ENCODE peak calls at places on chromosomes 1 and 21, in four cellular contexts. K is GM12865, S is tibial nerve, J is GM20000. H is an unnamed sample.

GRCh38 chr1:183548136-183548535 is 42.1 kb downstream of the NCF2 start:
- DNase-seq in K (no peak), J (no peak), S (no peak), H (no peak)

GRCh38 chr1:114756009-114756892 is 1.5 kb downstream of the CSDE1 start:
- DNase-seq in K (peak; percentile 79), J (peak; percentile 44), S (no peak), H (peak; percentile 59)

GRCh38 chr1:60386259-60386658 is 312.7 kb upstream of the C1orf87 start:
- DNase-seq in S (no peak), J (no peak), K (no peak), H (no peak)

GRCh38 chr21:31470896-31471694 is 127.0 kb upstream of the TIAM1 start:
- DNase-seq in S (no peak), J (no peak), K (no peak), H (no peak)

GRCh38 chr1:167121375-167122120 is 27.7 kb downstream of the STYXL2 start:
- DNase-seq in K (no peak), S (no peak), J (no peak), H (no peak)

GRCh38 chr1:56644941-56645662 is at the start of gene PRKAA2:
- DNase-seq in K (peak; percentile 4), J (peak; percentile 44), S (peak; percentile 7), H (peak; percentile 54)

GRCh38 chr1:78005755-78006154 is 1.0 kb downstream of the DNAJB4 start:
- DNase-seq in J (no peak), K (peak; percentile 29), S (peak; percentile 48), H (no peak)

GRCh38 chr1:94579876-94580294 is 38.3 kb upstream of the F3 start:
- DNase-seq in K (no peak), J (no peak), S (no peak), H (no peak)

GRCh38 chr1:52798331-52798730 is 44.2 kb upstream of the ZYG11A start:
- DNase-seq in K (no peak), J (no peak), S (no peak), H (no peak)

GRCh38 chr1:76625887-76626286 is 241.4 kb upstream of the ST6GALNAC5 start:
- DNase-seq in J (no peak), S (no peak), K (no peak), H (no peak)

GRCh38 chr1:76622774-76623173 is 244.5 kb upstream of the ST6GALNAC5 start:
- DNase-seq in S (no peak), K (no peak), J (no peak), H (no peak)

DNA sequence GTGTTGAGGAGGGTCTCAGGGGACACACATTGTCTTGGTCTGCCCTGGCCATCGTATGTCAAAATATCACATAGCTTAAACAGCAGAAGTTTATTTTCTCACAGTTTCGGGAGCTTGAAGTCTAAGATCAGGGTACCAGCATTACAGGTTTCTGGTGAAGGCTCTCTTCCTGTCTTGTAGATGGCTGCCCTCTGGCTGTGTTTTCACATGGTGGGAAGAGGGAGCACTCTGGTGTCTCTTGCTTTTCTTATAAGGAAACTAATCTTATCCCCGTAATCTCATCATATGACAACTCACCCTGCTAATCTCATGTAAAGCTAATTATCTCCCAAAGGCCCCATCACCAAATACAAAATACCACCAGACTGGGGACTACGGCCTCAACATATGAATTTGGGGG is 246.9 kb upstream of the ST6GALNAC5 start:
- DNase-seq in J (no peak), K (no peak), S (no peak), H (no peak)
- TF ChIP-seq CTCF in J (no peak), K (no peak), S (no peak), H (no peak)

GRCh38 chr1:160877221-160877620 is 7.8 kb downstream of the ITLN1 start:
- DNase-seq in K (peak; percentile 48), S (no peak), J (peak; percentile 45), H (peak; percentile 50)
- TF ChIP-seq CTCF in K (peak; percentile 25), S (no peak), J (peak; percentile 17), H (peak; percentile 40)

GRCh38 chr1:6099787-6100765 is 54.4 kb downstream of the KCNAB2 start:
- DNase-seq in K (no peak), J (no peak), S (no peak), H (no peak)
- TF ChIP-seq CTCF in K (peak; percentile 21), J (no peak), S (no peak), H (peak; percentile 10)

GRCh38 chr1:164662462-164662861 is 103.5 kb downstream of the PBX1 start:
- DNase-seq in J (no peak), K (no peak), S (no peak), H (no peak)
- TF ChIP-seq CTCF in J (no peak), K (no peak), S (no peak), H (no peak)

DNA sequence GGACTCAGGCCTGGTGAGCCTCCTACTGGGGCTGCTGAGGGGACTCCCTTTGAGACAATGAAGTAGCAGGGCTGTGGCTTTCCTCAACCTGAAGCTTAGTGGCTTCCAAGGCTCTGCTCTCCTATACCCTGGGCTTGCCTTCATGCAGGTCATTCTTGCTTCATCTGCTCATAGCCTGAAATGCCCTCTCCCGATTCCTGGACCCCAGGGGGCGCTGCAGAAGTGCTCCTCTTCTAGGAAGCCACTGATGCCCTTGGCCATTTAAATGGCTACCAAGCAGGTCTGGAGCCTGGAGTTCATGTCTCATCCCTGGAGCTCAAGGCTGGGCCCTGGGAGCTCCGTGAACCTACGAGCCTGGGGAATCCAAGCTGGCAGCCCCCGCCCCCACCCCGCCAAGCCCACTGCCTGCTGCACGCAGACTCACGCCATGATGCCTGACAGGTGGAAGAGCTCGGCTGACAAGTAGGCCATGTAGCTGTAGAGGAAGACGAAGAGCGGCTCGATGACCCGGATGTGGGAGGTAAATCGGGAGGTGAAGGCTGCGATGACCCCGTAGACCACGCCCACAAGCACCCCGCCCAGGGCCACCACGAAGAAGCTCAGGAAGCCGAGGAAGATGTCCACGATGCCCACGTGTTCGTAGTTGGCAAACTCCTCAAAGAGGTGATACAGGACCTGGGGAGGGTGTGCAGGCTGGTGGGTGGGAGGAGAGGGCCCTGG is 45.7 kb downstream of the SLC9A1 start:
- DNase-seq in S (no peak), K (peak; percentile 36), J (no peak), H (no peak)
- TF ChIP-seq CTCF in S (no peak), K (peak; percentile 16), J (no peak), H (peak; percentile 48)